ENCODE peak calls at places on chromosome 14, in seven cellular contexts. I, Y, L, O, A, S and U are unnamed samples.

GRCh38 chr14:39592390-39592789 is 160.2 kb upstream of the FBXO33 start:
- DNase-seq in I (no peak), Y (no peak), L (no peak), O (no peak), A (no peak), S (no peak), U (no peak)

GRCh38 chr14:54564071-54564798 is 2.7 kb upstream of the SAMD4A start:
- DNase-seq in I (peak; percentile 64), Y (no peak), L (no peak), O (no peak), A (peak; percentile 86), S (no peak), U (peak; percentile 41)

GRCh38 chr14:37114039-37114438 is 58.4 kb downstream of the SLC25A21 start:
- DNase-seq in I (no peak), Y (no peak), L (no peak), O (no peak), A (peak; percentile 97), S (no peak), U (no peak)

GRCh38 chr14:80269338-80269935 is 58.1 kb upstream of the DIO2 start:
- DNase-seq in I (peak; percentile 78), Y (no peak), L (peak; percentile 20), O (no peak), A (peak; percentile 44), S (no peak), U (no peak)

GRCh38 chr14:49982082-49982481 is 89.2 kb downstream of the ARF6 start:
- DNase-seq in I (peak; percentile 39), Y (no peak), L (no peak), O (no peak), A (no peak), S (no peak), U (no peak)

GRCh38 chr14:89801128-89801527 is 153.4 kb downstream of the EFCAB11 start:
- DNase-seq in I (no peak), Y (no peak), L (no peak), O (no peak), A (peak; percentile 47), S (no peak), U (no peak)

GRCh38 chr14:70595443-70596185 is 4.8 kb downstream of the MED6 start:
- DNase-seq in I (no peak), Y (no peak), L (no peak), O (no peak), A (peak; percentile 45), S (no peak), U (no peak)

GRCh38 chr14:100079606-100080005 is 14.4 kb downstream of the EVL start:
- DNase-seq in I (no peak), Y (no peak), L (no peak), O (no peak), A (no peak), S (no peak), U (no peak)

GRCh38 chr14:50039734-50040400 is 76.5 kb downstream of the VCPKMT start:
- DNase-seq in I (peak; percentile 93), Y (peak; percentile 80), L (peak; percentile 40), O (no peak), A (peak; percentile 44), S (no peak), U (no peak)

GRCh38 chr14:105489607-105490317 is 1.3 kb upstream of the TEDC1 start:
- DNase-seq in I (peak; percentile 84), Y (peak; percentile 89), L (peak; percentile 27), O (peak; percentile 89), A (peak; percentile 83), S (peak; percentile 93), U (peak; percentile 86)

GRCh38 chr14:105475916-105476845 is 1.6 kb downstream of the CRIP2 start:
- DNase-seq in I (peak; percentile 72), Y (no peak), L (no peak), O (peak; percentile 80), A (peak; percentile 48), S (no peak), U (no peak)

GRCh38 chr14:72878746-72879145 is 15.2 kb downstream of the DPF3 start:
- DNase-seq in I (no peak), Y (no peak), L (no peak), O (no peak), A (no peak), S (no peak), U (no peak)

GRCh38 chr14:71166434-71166833 is 259.2 kb downstream of the PCNX1 start:
- DNase-seq in I (peak; percentile 79), Y (no peak), L (peak; percentile 67), O (no peak), A (peak; percentile 79), S (no peak), U (no peak)

GRCh38 chr14:65846469-65846868 is 433.9 kb downstream of the FUT8 start:
- DNase-seq in I (no peak), Y (no peak), L (no peak), O (no peak), A (no peak), S (no peak), U (no peak)

GRCh38 chr14:35687335-35687939 is 121.7 kb downstream of the RALGAPA1 start:
- DNase-seq in I (peak; percentile 73), Y (no peak), L (peak; percentile 3), O (no peak), A (peak; percentile 80), S (no peak), U (no peak)

GRCh38 chr14:65167072-65167645 is 64.8 kb upstream of the MAX start:
- DNase-seq in I (no peak), Y (no peak), L (no peak), O (no peak), A (no peak), S (no peak), U (peak; percentile 22)

GRCh38 chr14:91418387-91419043 is 895 bp upstream of the CCDC88C start:
- DNase-seq in I (peak; percentile 53), Y (peak; percentile 86), L (no peak), O (peak; percentile 76), A (peak; percentile 72), S (peak; percentile 79), U (peak; percentile 83)

GRCh38 chr14:91419044-91419397 is 1.4 kb upstream of the CCDC88C start:
- DNase-seq in I (no peak), Y (no peak), L (no peak), O (no peak), A (no peak), S (peak; percentile 80), U (no peak)

GRCh38 chr14:91416744-91417133 is 881 bp downstream of the CCDC88C start:
- DNase-seq in I (no peak), Y (peak; percentile 72), L (no peak), O (no peak), A (peak; percentile 28), S (peak; percentile 44), U (peak; percentile 55)

GRCh38 chr14:91417134-91417982 is at the start of gene CCDC88C:
- DNase-seq in I (no peak), Y (peak; percentile 90), L (no peak), O (peak; percentile 65), A (peak; percentile 68), S (peak; percentile 76), U (peak; percentile 80)

GRCh38 chr14:91417983-91418386 is 365 bp upstream of the CCDC88C start:
- DNase-seq in I (peak; percentile 22), Y (peak; percentile 82), L (no peak), O (peak; percentile 58), A (peak; percentile 63), S (peak; percentile 61), U (peak; percentile 82)
- H3K4me3 ChIP-seq in I (peak overlapping the region; percentile 11), Y (peak overlapping the region; percentile 80), L (no peak overlapping the region), O (peak overlapping the region; percentile 66), A (peak overlapping the region; percentile 52), S (peak overlapping the region; percentile 47), U (peak overlapping the region; percentile 54)

DNA sequence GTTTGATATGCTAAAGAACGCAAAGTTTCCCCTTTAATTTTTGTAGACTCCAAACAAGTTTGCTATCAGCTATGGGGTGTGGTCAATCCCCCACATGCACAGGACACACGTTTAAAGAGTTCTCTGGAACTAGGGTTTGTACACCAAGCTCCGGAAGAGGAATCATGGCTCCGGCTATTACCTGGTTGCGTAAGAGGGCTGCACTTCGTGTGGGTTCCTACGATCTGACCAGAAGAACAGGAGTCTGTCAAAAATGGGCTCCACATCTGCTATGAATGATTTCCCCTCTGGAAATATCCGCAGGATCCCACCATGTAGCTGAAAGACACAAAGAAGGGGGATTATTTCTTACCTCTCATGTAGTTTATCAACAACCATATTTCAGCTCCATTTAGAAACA is 22.0 kb downstream of the EGLN3 start:
- DNase-seq in I (no peak), Y (no peak), L (no peak), O (no peak), A (no peak), S (no peak), U (no peak)
- H3K4me3 ChIP-seq in I (no peak overlapping the region), Y (no peak overlapping the region), L (no peak overlapping the region), O (no peak overlapping the region), A (no peak overlapping the region), S (no peak overlapping the region), U (no peak overlapping the region)

GRCh38 chr14:21097616-21098133 is 780 bp downstream of the ZNF219 start:
- DNase-seq in I (no peak), Y (no peak), L (no peak), O (no peak), A (no peak), S (peak; percentile 30), U (no peak)
- H3K4me3 ChIP-seq in I (peak overlapping the region; percentile 73), Y (peak overlapping the region; percentile 51), L (peak overlapping the region; percentile 5), O (peak overlapping the region; percentile 52), A (no peak overlapping the region), S (no peak overlapping the region), U (peak overlapping the region; percentile 18)

DNA sequence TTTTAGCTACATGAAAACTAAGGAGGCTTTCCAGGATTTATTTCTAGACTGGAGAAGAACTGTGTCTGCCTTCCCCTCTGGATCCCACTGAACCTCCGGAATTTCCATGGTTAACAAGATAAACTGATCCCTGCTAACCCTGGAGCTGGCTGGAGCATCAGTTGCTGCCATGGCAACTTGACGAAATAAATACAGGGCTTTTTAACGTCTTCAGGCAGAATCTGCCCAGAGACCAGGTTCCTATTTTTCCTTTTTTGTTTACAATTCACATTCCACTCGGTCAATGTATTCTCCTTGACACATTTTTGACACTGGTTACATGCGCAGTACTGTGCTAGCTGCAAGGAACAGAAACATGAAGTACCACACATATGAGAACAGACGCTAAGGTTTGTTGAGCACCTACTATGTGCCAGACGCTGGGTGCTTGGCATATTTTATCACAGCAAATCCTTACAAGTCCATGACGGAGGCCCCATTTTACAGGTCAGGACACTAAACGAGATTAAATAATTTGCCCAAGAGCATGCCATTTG is 1.7 kb downstream of the C14orf132 start:
- DNase-seq in I (no peak), Y (no peak), L (no peak), O (no peak), A (no peak), S (no peak), U (no peak)
- H3K4me3 ChIP-seq in I (no peak overlapping the region), Y (peak overlapping the region; percentile 83), L (no peak overlapping the region), O (no peak overlapping the region), A (no peak overlapping the region), S (no peak overlapping the region), U (no peak overlapping the region)

DNA sequence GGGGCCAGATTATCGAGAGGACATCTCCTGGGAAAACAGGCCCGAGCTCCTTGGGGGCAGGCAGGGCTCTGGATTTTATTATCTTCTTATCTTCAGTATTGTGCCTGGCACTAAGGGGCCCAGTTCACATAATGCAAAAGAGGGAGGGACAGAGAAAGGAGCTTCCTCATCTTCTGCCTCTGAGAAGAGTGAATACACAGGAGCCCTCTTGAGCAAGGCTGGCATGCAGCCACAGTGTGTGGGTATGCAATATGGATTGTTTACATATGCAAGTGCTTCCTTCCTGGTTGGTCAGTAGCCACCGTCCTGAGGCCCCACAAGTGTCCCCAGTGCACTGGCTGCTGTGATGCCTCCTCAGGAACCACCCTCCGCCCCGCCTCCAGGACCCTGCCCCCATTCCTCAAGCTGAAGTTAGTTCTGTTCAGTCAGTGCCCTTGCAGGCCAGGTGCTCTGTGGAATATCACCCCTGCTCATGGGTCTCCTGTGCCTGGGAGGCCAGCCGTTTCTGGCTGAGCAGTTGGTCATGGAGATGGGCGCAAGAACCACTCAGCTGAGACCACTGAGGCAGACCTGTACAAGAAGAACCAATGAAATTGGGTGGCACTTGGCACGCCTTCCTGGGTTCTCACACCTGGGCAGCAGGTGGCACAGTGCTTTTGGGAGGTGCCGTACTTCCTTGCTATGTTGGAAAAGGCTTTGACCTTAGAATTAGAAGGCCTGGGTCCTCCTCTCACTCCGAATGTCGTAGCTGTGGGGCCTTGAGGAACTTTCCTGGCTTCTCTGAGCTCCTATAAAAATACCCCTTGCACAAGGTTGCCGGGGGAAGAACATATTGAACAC is 35.1 kb upstream of the ACTN1 start:
- DNase-seq in I (peak; percentile 72), Y (peak; percentile 91), L (no peak), O (peak; percentile 65), A (peak; percentile 95), S (no peak), U (no peak)
- H3K4me3 ChIP-seq in I (no peak overlapping the region), Y (no peak overlapping the region), L (no peak overlapping the region), O (no peak overlapping the region), A (no peak overlapping the region), S (no peak overlapping the region), U (no peak overlapping the region)